ENCODE peak calls at places on chromosomes 13 and 19, in four cellular contexts. One of them, this sample, is unnamed.

GRCh38 chr13:113404723-113405471 is 41.0 kb upstream of the GRTP1 start:
- DNase-seq in HL-60: no peak
- DNase-seq in Peyer's patch: no peak
- DNase-seq in cardiac fibroblast: no peak
- DNase-seq in this sample: no peak

GRCh38 chr19:50679177-50680125 is 30.2 kb downstream of the C19orf81 start:
- DNase-seq in HL-60: peak; percentile 28
- DNase-seq in Peyer's patch: peak; percentile 77
- DNase-seq in cardiac fibroblast: peak; percentile 73
- DNase-seq in this sample: peak; percentile 78

GRCh38 chr19:13764101-13764807 is at the start of gene MRI1:
- DNase-seq in HL-60: peak; percentile 73
- DNase-seq in Peyer's patch: peak; percentile 78
- DNase-seq in cardiac fibroblast: peak; percentile 66
- DNase-seq in this sample: peak; percentile 80

GRCh38 chr13:110334841-110335490 is 27.9 kb downstream of the COL4A2 start:
- DNase-seq in HL-60: no peak
- DNase-seq in Peyer's patch: no peak
- DNase-seq in cardiac fibroblast: no peak
- DNase-seq in this sample: no peak

GRCh38 chr13:59476376-59476775 is 687.4 kb downstream of the DIAPH3 start:
- DNase-seq in HL-60: no peak
- DNase-seq in Peyer's patch: no peak
- DNase-seq in cardiac fibroblast: no peak
- DNase-seq in this sample: peak; percentile 29

GRCh38 chr13:113110048-113110851 is 4.7 kb downstream of the F7 start:
- DNase-seq in HL-60: no peak
- DNase-seq in Peyer's patch: no peak
- DNase-seq in cardiac fibroblast: no peak
- DNase-seq in this sample: no peak

GRCh38 chr19:45506991-45507863 is at the start of gene VASP:
- DNase-seq in HL-60: peak; percentile 88
- DNase-seq in Peyer's patch: peak; percentile 96
- DNase-seq in cardiac fibroblast: peak; percentile 84
- DNase-seq in this sample: peak; percentile 88

GRCh38 chr13:23751195-23751594 is 138.0 kb downstream of the MIPEP start:
- DNase-seq in HL-60: no peak
- DNase-seq in Peyer's patch: no peak
- DNase-seq in cardiac fibroblast: no peak
- DNase-seq in this sample: no peak

GRCh38 chr13:21413013-21413412 is 46.1 kb downstream of the ZDHHC20 start:
- DNase-seq in HL-60: no peak
- DNase-seq in Peyer's patch: no peak
- DNase-seq in cardiac fibroblast: no peak
- DNase-seq in this sample: no peak

GRCh38 chr19:2302319-2303208 is 5.4 kb downstream of the LINGO3 start:
- DNase-seq in HL-60: no peak
- DNase-seq in Peyer's patch: peak; percentile 77
- DNase-seq in cardiac fibroblast: peak; percentile 59
- DNase-seq in this sample: peak; percentile 54

GRCh38 chr13:28538932-28539331 is 44.0 kb upstream of the FLT1 start:
- DNase-seq in HL-60: no peak
- DNase-seq in Peyer's patch: no peak
- DNase-seq in cardiac fibroblast: no peak
- DNase-seq in this sample: no peak

GRCh38 chr19:13796301-13797057 is 1.2 kb downstream of the ZSWIM4 start:
- DNase-seq in HL-60: no peak
- DNase-seq in Peyer's patch: peak; percentile 36
- DNase-seq in cardiac fibroblast: peak; percentile 95
- DNase-seq in this sample: peak; percentile 96

GRCh38 chr13:111917901-111918300 is 149.0 kb upstream of the SOX1 start:
- DNase-seq in HL-60: no peak
- DNase-seq in Peyer's patch: no peak
- DNase-seq in cardiac fibroblast: no peak
- DNase-seq in this sample: no peak

GRCh38 chr19:28171983-28172382 is 1041.0 kb downstream of the UQCRFS1 start:
- DNase-seq in HL-60: no peak
- DNase-seq in Peyer's patch: no peak
- DNase-seq in cardiac fibroblast: no peak
- DNase-seq in this sample: no peak

GRCh38 chr13:33349996-33350826 is 64.7 kb upstream of the STARD13 start:
- DNase-seq in HL-60: no peak
- DNase-seq in Peyer's patch: no peak
- DNase-seq in cardiac fibroblast: peak; percentile 56
- DNase-seq in this sample: peak; percentile 52

GRCh38 chr13:20430296-20430695 is 95.4 kb downstream of the CRYL1 start:
- DNase-seq in HL-60: no peak
- DNase-seq in Peyer's patch: no peak
- DNase-seq in cardiac fibroblast: no peak
- DNase-seq in this sample: no peak

GRCh38 chr13:61989984-61990383 is 574.3 kb upstream of the PCDH20 start:
- DNase-seq in HL-60: no peak
- DNase-seq in Peyer's patch: no peak
- DNase-seq in cardiac fibroblast: no peak
- DNase-seq in this sample: no peak

GRCh38 chr13:74966814-74967213 is 515.2 kb downstream of the TBC1D4 start:
- DNase-seq in HL-60: no peak
- DNase-seq in Peyer's patch: no peak
- DNase-seq in cardiac fibroblast: peak; percentile 60
- DNase-seq in this sample: peak; percentile 78

GRCh38 chr13:36332986-36333385 is 13.2 kb downstream of the SPART start:
- DNase-seq in HL-60: no peak
- DNase-seq in Peyer's patch: no peak
- DNase-seq in cardiac fibroblast: no peak
- DNase-seq in this sample: peak; percentile 39

GRCh38 chr13:60969659-60970058 is 446.0 kb downstream of the PCDH20 start:
- DNase-seq in HL-60: no peak
- DNase-seq in Peyer's patch: no peak
- DNase-seq in cardiac fibroblast: peak; percentile 1
- DNase-seq in this sample: no peak

GRCh38 chr19:12647047-12647446 is 19.5 kb downstream of the MAN2B1 start:
- DNase-seq in HL-60: no peak
- DNase-seq in Peyer's patch: no peak
- DNase-seq in cardiac fibroblast: no peak
- DNase-seq in this sample: no peak

GRCh38 chr13:80215368-80215767 is 125.6 kb downstream of the SPRY2 start:
- DNase-seq in HL-60: no peak
- DNase-seq in Peyer's patch: no peak
- DNase-seq in cardiac fibroblast: peak; percentile 20
- DNase-seq in this sample: peak; percentile 53

GRCh38 chr13:20142927-20143480 is 17.8 kb downstream of the GJA3 start:
- DNase-seq in HL-60: no peak
- DNase-seq in Peyer's patch: no peak
- DNase-seq in cardiac fibroblast: no peak
- DNase-seq in this sample: no peak

GRCh38 chr19:46492841-46493235 is 2.8 kb downstream of the PNMA8B start:
- DNase-seq in HL-60: no peak
- DNase-seq in Peyer's patch: no peak
- DNase-seq in cardiac fibroblast: no peak
- DNase-seq in this sample: no peak

GRCh38 chr13:101425156-101425471 is 8.8 kb upstream of the NALCN start:
- DNase-seq in HL-60: no peak
- DNase-seq in Peyer's patch: no peak
- DNase-seq in cardiac fibroblast: no peak
- DNase-seq in this sample: no peak

DNA sequence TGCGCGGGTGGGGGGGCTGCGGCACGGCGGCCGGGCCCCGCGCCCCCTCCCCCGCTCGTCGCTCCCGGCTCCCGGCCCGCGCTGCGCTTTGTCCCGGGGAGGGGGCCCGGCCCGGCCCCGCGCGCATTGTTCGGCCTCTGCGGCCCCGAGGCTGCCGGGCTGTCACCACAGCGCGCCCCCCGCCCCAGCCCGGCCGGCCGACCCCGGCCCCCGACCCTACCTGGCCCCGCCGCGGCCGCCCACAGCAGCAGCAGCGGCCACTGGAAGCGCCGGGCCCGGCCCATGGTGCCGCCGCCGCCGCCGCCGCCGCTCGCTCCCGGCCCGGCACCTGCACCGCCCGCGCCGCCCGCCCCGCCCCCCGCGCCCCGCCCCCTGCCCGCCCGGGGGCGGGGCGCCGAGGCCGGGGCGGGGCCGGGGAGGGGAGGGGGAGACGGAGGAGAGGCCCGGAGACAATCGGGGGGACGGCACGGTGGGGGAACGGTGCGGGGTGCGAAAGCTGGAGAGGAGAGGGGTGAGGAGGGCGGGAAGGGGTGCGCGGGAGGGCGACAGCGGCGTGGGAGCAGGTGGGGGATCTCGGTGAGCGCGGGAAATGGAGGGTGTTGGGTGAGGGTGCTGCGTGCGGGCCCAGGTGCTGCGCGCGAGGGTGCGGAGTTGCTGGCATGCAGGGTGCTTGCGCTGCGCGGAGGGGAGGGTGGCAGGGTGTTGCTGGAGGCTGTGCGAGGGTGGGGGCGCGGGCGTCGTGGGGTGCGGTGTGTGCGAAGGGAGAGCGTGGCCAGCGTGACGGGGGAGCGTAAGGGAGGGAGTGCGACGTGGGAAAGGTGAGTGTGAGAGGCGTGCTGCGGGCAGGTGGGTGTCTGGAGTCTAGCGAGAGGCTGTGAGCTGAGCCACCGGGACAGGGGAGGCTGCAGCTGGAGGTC is at the start of gene CADM4:
- DNase-seq in HL-60: no peak
- DNase-seq in Peyer's patch: no peak
- DNase-seq in cardiac fibroblast: no peak
- DNase-seq in this sample: no peak
- TF ChIP-seq CTCF in HL-60: no peak
- TF ChIP-seq CTCF in Peyer's patch: no peak
- TF ChIP-seq CTCF in cardiac fibroblast: no peak
- TF ChIP-seq CTCF in this sample: no peak

DNA sequence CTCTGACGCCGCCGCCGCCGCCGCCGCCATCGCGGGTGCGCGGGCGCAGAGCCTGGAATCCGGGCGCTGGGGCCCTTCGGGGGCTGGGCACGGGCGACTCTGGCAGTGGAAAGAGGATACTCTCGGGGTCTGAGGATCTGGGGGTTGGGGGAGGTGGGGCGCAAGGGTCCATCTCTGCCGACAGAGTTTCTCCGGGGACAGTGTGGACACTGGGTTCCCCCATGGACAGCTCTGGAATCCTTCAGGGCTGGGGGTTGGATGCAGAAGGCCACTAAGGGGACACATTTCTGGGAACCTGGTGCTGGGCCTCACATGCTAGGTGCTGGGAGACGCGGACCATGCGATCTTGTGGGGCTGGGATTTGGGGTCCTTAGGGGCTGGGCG is 2.3 kb downstream of the TGFBR3L start:
- DNase-seq in HL-60: no peak
- DNase-seq in Peyer's patch: no peak
- DNase-seq in cardiac fibroblast: no peak
- DNase-seq in this sample: no peak
- H3K4me3 ChIP-seq in HL-60: peak overlapping the region; percentile 44
- H3K4me3 ChIP-seq in Peyer's patch: peak overlapping the region; percentile 78
- H3K4me3 ChIP-seq in cardiac fibroblast: peak overlapping the region; percentile 40
- H3K4me3 ChIP-seq in this sample: peak overlapping the region; percentile 17

GRCh38 chr19:23070353-23070781 is 46.5 kb upstream of the ZNF730 start:
- DNase-seq in HL-60: no peak
- DNase-seq in Peyer's patch: no peak
- DNase-seq in cardiac fibroblast: peak; percentile 36
- DNase-seq in this sample: peak; percentile 49
- TF ChIP-seq CTCF in HL-60: no peak
- TF ChIP-seq CTCF in Peyer's patch: no peak
- TF ChIP-seq CTCF in cardiac fibroblast: peak; percentile 67
- TF ChIP-seq CTCF in this sample: peak; percentile 44

GRCh38 chr19:4303778-4304508 is 455 bp upstream of the FSD1 start:
- DNase-seq in HL-60: no peak
- DNase-seq in Peyer's patch: peak; percentile 18
- DNase-seq in cardiac fibroblast: no peak
- DNase-seq in this sample: no peak
- H3K4me3 ChIP-seq in HL-60: no peak overlapping the region
- H3K4me3 ChIP-seq in Peyer's patch: peak overlapping the region; percentile 42
- H3K4me3 ChIP-seq in cardiac fibroblast: no peak overlapping the region
- H3K4me3 ChIP-seq in this sample: no peak overlapping the region

GRCh38 chr19:6737873-6738725 is 719 bp upstream of the GPR108 start:
- DNase-seq in HL-60: peak; percentile 100
- DNase-seq in Peyer's patch: peak; percentile 97
- DNase-seq in cardiac fibroblast: peak; percentile 100
- DNase-seq in this sample: peak; percentile 88
- TF ChIP-seq CTCF in HL-60: peak; percentile 57
- TF ChIP-seq CTCF in Peyer's patch: peak; percentile 82
- TF ChIP-seq CTCF in cardiac fibroblast: peak; percentile 77
- TF ChIP-seq CTCF in this sample: peak; percentile 71

GRCh38 chr13:68264692-68265091 is 1034.6 kb upstream of the PCDH9 start:
- DNase-seq in HL-60: no peak
- DNase-seq in Peyer's patch: no peak
- DNase-seq in cardiac fibroblast: no peak
- DNase-seq in this sample: no peak
- H3K4me3 ChIP-seq in HL-60: no peak overlapping the region
- H3K4me3 ChIP-seq in Peyer's patch: no peak overlapping the region
- H3K4me3 ChIP-seq in cardiac fibroblast: no peak overlapping the region
- H3K4me3 ChIP-seq in this sample: no peak overlapping the region

GRCh38 chr19:34277244-34277643 is 22.9 kb downstream of the GARRE1 start:
- DNase-seq in HL-60: no peak
- DNase-seq in Peyer's patch: no peak
- DNase-seq in cardiac fibroblast: no peak
- DNase-seq in this sample: no peak

GRCh38 chr19:34274827-34275625 is 20.7 kb downstream of the GARRE1 start:
- DNase-seq in HL-60: no peak
- DNase-seq in Peyer's patch: no peak
- DNase-seq in cardiac fibroblast: peak; percentile 92
- DNase-seq in this sample: peak; percentile 94

GRCh38 chr19:34278783-34279182 is 24.4 kb downstream of the GARRE1 start:
- DNase-seq in HL-60: no peak
- DNase-seq in Peyer's patch: no peak
- DNase-seq in cardiac fibroblast: no peak
- DNase-seq in this sample: no peak

GRCh38 chr19:34275705-34276104 is 21.4 kb downstream of the GARRE1 start:
- DNase-seq in HL-60: no peak
- DNase-seq in Peyer's patch: no peak
- DNase-seq in cardiac fibroblast: no peak
- DNase-seq in this sample: no peak

GRCh38 chr19:34276614-34277013 is 22.3 kb downstream of the GARRE1 start:
- DNase-seq in HL-60: no peak
- DNase-seq in Peyer's patch: no peak
- DNase-seq in cardiac fibroblast: no peak
- DNase-seq in this sample: no peak
- TF ChIP-seq CTCF in HL-60: no peak
- TF ChIP-seq CTCF in Peyer's patch: no peak
- TF ChIP-seq CTCF in cardiac fibroblast: no peak
- TF ChIP-seq CTCF in this sample: no peak

This sample was measured in fibroblast of pulmonary artery.